ENCODE peak calls at places on chromosome 11, in six cellular contexts. One of them, this sample, is unnamed.

GRCh38 chr11:118889796-118890195 is 6.1 kb downstream of the CXCR5 start:
- DNase-seq in sigmoid colon: no peak
- DNase-seq in BJ: no peak
- DNase-seq in amniotic stem cell: no peak
- DNase-seq in uterus: peak; percentile 54
- DNase-seq in DMS79 treated with DMSO at 0.1 percent for 48 hours: no peak
- DNase-seq in this sample: no peak

GRCh38 chr11:76270387-76270786 is 64.1 kb upstream of the WNT11 start:
- DNase-seq in sigmoid colon: no peak
- DNase-seq in BJ: no peak
- DNase-seq in amniotic stem cell: no peak
- DNase-seq in uterus: no peak
- DNase-seq in DMS79 treated with DMSO at 0.1 percent for 48 hours: peak; percentile 86
- DNase-seq in this sample: no peak

GRCh38 chr11:27041141-27041869 is 690 bp downstream of the BBOX1 start:
- DNase-seq in sigmoid colon: no peak
- DNase-seq in BJ: no peak
- DNase-seq in amniotic stem cell: no peak
- DNase-seq in uterus: no peak
- DNase-seq in DMS79 treated with DMSO at 0.1 percent for 48 hours: no peak
- DNase-seq in this sample: no peak

GRCh38 chr11:117189941-117190544 is 9.1 kb upstream of the TAGLN start:
- DNase-seq in sigmoid colon: peak; percentile 56
- DNase-seq in BJ: no peak
- DNase-seq in amniotic stem cell: no peak
- DNase-seq in uterus: no peak
- DNase-seq in DMS79 treated with DMSO at 0.1 percent for 48 hours: no peak
- DNase-seq in this sample: no peak

GRCh38 chr11:94028436-94028835 is 7.3 kb downstream of the HEPHL1 start:
- DNase-seq in sigmoid colon: no peak
- DNase-seq in BJ: peak; percentile 28
- DNase-seq in amniotic stem cell: peak; percentile 21
- DNase-seq in uterus: no peak
- DNase-seq in DMS79 treated with DMSO at 0.1 percent for 48 hours: no peak
- DNase-seq in this sample: no peak

GRCh38 chr11:94974178-94974577 is 669 bp downstream of the KDM4D start:
- DNase-seq in sigmoid colon: no peak
- DNase-seq in BJ: no peak
- DNase-seq in amniotic stem cell: no peak
- DNase-seq in uterus: no peak
- DNase-seq in DMS79 treated with DMSO at 0.1 percent for 48 hours: no peak
- DNase-seq in this sample: no peak

GRCh38 chr11:7635137-7635536 is 38.2 kb downstream of the CYB5R2 start:
- DNase-seq in sigmoid colon: no peak
- DNase-seq in BJ: no peak
- DNase-seq in amniotic stem cell: no peak
- DNase-seq in uterus: no peak
- DNase-seq in DMS79 treated with DMSO at 0.1 percent for 48 hours: no peak
- DNase-seq in this sample: peak; percentile 44

GRCh38 chr11:3137486-3138177 is 27.5 kb downstream of the OSBPL5 start:
- DNase-seq in sigmoid colon: peak; percentile 57
- DNase-seq in BJ: no peak
- DNase-seq in amniotic stem cell: no peak
- DNase-seq in uterus: no peak
- DNase-seq in DMS79 treated with DMSO at 0.1 percent for 48 hours: no peak
- DNase-seq in this sample: no peak

GRCh38 chr11:114166897-114167323 is 107.4 kb downstream of the ZBTB16 start:
- DNase-seq in sigmoid colon: peak; percentile 82
- DNase-seq in BJ: peak; percentile 66
- DNase-seq in amniotic stem cell: peak; percentile 53
- DNase-seq in uterus: peak; percentile 85
- DNase-seq in DMS79 treated with DMSO at 0.1 percent for 48 hours: peak; percentile 98
- DNase-seq in this sample: no peak

GRCh38 chr11:75431533-75432525 is 1.2 kb downstream of the KLHL35 start:
- DNase-seq in sigmoid colon: no peak
- DNase-seq in BJ: no peak
- DNase-seq in amniotic stem cell: no peak
- DNase-seq in uterus: no peak
- DNase-seq in DMS79 treated with DMSO at 0.1 percent for 48 hours: no peak
- DNase-seq in this sample: no peak

GRCh38 chr11:82682003-82682751 is 51.5 kb downstream of the FAM181B start:
- DNase-seq in sigmoid colon: no peak
- DNase-seq in BJ: peak; percentile 16
- DNase-seq in amniotic stem cell: peak; percentile 54
- DNase-seq in uterus: no peak
- DNase-seq in DMS79 treated with DMSO at 0.1 percent for 48 hours: peak; percentile 3
- DNase-seq in this sample: no peak

GRCh38 chr11:35458846-35459245 is 39.5 kb upstream of the SLC1A2 start:
- DNase-seq in sigmoid colon: no peak
- DNase-seq in BJ: peak; percentile 9
- DNase-seq in amniotic stem cell: no peak
- DNase-seq in uterus: no peak
- DNase-seq in DMS79 treated with DMSO at 0.1 percent for 48 hours: no peak
- DNase-seq in this sample: no peak

GRCh38 chr11:70581991-70582885 is 183.9 kb downstream of the CTTN start:
- DNase-seq in sigmoid colon: peak; percentile 57
- DNase-seq in BJ: no peak
- DNase-seq in amniotic stem cell: no peak
- DNase-seq in uterus: no peak
- DNase-seq in DMS79 treated with DMSO at 0.1 percent for 48 hours: no peak
- DNase-seq in this sample: no peak

GRCh38 chr11:44709281-44709562 is 17.5 kb upstream of the TSPAN18 start:
- DNase-seq in sigmoid colon: no peak
- DNase-seq in BJ: no peak
- DNase-seq in amniotic stem cell: no peak
- DNase-seq in uterus: no peak
- DNase-seq in DMS79 treated with DMSO at 0.1 percent for 48 hours: no peak
- DNase-seq in this sample: no peak

GRCh38 chr11:33696931-33697638 is 3.5 kb downstream of the C11orf91 start:
- DNase-seq in sigmoid colon: no peak
- DNase-seq in BJ: no peak
- DNase-seq in amniotic stem cell: no peak
- DNase-seq in uterus: no peak
- DNase-seq in DMS79 treated with DMSO at 0.1 percent for 48 hours: no peak
- DNase-seq in this sample: no peak

GRCh38 chr11:70229737-70230136 is 26.6 kb downstream of the FADD start:
- DNase-seq in sigmoid colon: no peak
- DNase-seq in BJ: no peak
- DNase-seq in amniotic stem cell: no peak
- DNase-seq in uterus: no peak
- DNase-seq in DMS79 treated with DMSO at 0.1 percent for 48 hours: no peak
- DNase-seq in this sample: no peak

GRCh38 chr11:17767301-17767885 is 32.8 kb downstream of the KCNC1 start:
- DNase-seq in sigmoid colon: no peak
- DNase-seq in BJ: no peak
- DNase-seq in amniotic stem cell: no peak
- DNase-seq in uterus: no peak
- DNase-seq in DMS79 treated with DMSO at 0.1 percent for 48 hours: no peak
- DNase-seq in this sample: no peak

GRCh38 chr11:65423516-65424199 is 1.1 kb downstream of the NEAT1 start:
- DNase-seq in sigmoid colon: peak; percentile 72
- DNase-seq in BJ: no peak
- DNase-seq in amniotic stem cell: no peak
- DNase-seq in uterus: peak; percentile 28
- DNase-seq in DMS79 treated with DMSO at 0.1 percent for 48 hours: peak; percentile 15
- DNase-seq in this sample: peak; percentile 40

GRCh38 chr11:10823152-10823579 is 14.4 kb upstream of the EIF4G2 start:
- DNase-seq in sigmoid colon: no peak
- DNase-seq in BJ: no peak
- DNase-seq in amniotic stem cell: no peak
- DNase-seq in uterus: no peak
- DNase-seq in DMS79 treated with DMSO at 0.1 percent for 48 hours: no peak
- DNase-seq in this sample: no peak

GRCh38 chr11:35588627-35589026 is 29.6 kb upstream of the FJX1 start:
- DNase-seq in sigmoid colon: no peak
- DNase-seq in BJ: peak; percentile 36
- DNase-seq in amniotic stem cell: no peak
- DNase-seq in uterus: no peak
- DNase-seq in DMS79 treated with DMSO at 0.1 percent for 48 hours: no peak
- DNase-seq in this sample: no peak

GRCh38 chr11:1943576-1943975 is 3.6 kb upstream of the MRPL23 start:
- DNase-seq in sigmoid colon: peak; percentile 35
- DNase-seq in BJ: no peak
- DNase-seq in amniotic stem cell: no peak
- DNase-seq in uterus: peak; percentile 14
- DNase-seq in DMS79 treated with DMSO at 0.1 percent for 48 hours: peak; percentile 47
- DNase-seq in this sample: no peak

GRCh38 chr11:60631939-60632338 is 67.5 kb upstream of the MS4A8 start:
- DNase-seq in sigmoid colon: no peak
- DNase-seq in BJ: no peak
- DNase-seq in amniotic stem cell: no peak
- DNase-seq in uterus: no peak
- DNase-seq in DMS79 treated with DMSO at 0.1 percent for 48 hours: no peak
- DNase-seq in this sample: no peak